ENCODE peak calls at places on chromosomes 2 and 18, in five cellular contexts. One of them, this sample, is unnamed.
A peak's percentile ranks its signal among the peaks of the same experiment; 100 is the strongest.

GRCh38 chr18:22559414-22560282 is 141.9 kb upstream of the CTAGE1 start:
- DNase-seq in esophagus squamous epithelium: no peak
- DNase-seq in PC-9: peak; percentile 56
- DNase-seq in stomach: peak; percentile 57
- DNase-seq in ovary: peak; percentile 79
- DNase-seq in this sample: no peak

GRCh38 chr18:50644807-50645206 is 84.9 kb downstream of the MAPK4 start:
- DNase-seq in esophagus squamous epithelium: no peak
- DNase-seq in PC-9: no peak
- DNase-seq in stomach: no peak
- DNase-seq in ovary: no peak
- DNase-seq in this sample: no peak

GRCh38 chr2:131037398-131038257 is 55.6 kb downstream of the FAM168B start:
- DNase-seq in esophagus squamous epithelium: no peak
- DNase-seq in PC-9: no peak
- DNase-seq in stomach: no peak
- DNase-seq in ovary: no peak
- DNase-seq in this sample: no peak

GRCh38 chr2:1448009-1448408 is 34.7 kb downstream of the TPO start:
- DNase-seq in esophagus squamous epithelium: no peak
- DNase-seq in PC-9: no peak
- DNase-seq in stomach: no peak
- DNase-seq in ovary: no peak
- DNase-seq in this sample: no peak

GRCh38 chr2:170375192-170375591 is 197.2 kb downstream of the MYO3B start:
- DNase-seq in esophagus squamous epithelium: no peak
- DNase-seq in PC-9: peak; percentile 66
- DNase-seq in stomach: no peak
- DNase-seq in ovary: no peak
- DNase-seq in this sample: peak; percentile 90

GRCh38 chr2:120239488-120240287 is 13.0 kb upstream of the RALB start:
- DNase-seq in esophagus squamous epithelium: no peak
- DNase-seq in PC-9: peak; percentile 92
- DNase-seq in stomach: no peak
- DNase-seq in ovary: peak; percentile 54
- DNase-seq in this sample: no peak

GRCh38 chr2:36376319-36376765 is 20.8 kb downstream of the CRIM1 start:
- DNase-seq in esophagus squamous epithelium: no peak
- DNase-seq in PC-9: peak; percentile 29
- DNase-seq in stomach: peak; percentile 84
- DNase-seq in ovary: peak; percentile 78
- DNase-seq in this sample: no peak

GRCh38 chr2:162125138-162125537 is 26.9 kb downstream of the GCG start:
- DNase-seq in esophagus squamous epithelium: no peak
- DNase-seq in PC-9: no peak
- DNase-seq in stomach: no peak
- DNase-seq in ovary: no peak
- DNase-seq in this sample: no peak

GRCh38 chr2:20723543-20723942 is 56.6 kb downstream of the GDF7 start:
- DNase-seq in esophagus squamous epithelium: no peak
- DNase-seq in PC-9: no peak
- DNase-seq in stomach: no peak
- DNase-seq in ovary: no peak
- DNase-seq in this sample: no peak

GRCh38 chr2:203673933-203674332 is 32.5 kb upstream of the CD28 start:
- DNase-seq in esophagus squamous epithelium: no peak
- DNase-seq in PC-9: no peak
- DNase-seq in stomach: no peak
- DNase-seq in ovary: no peak
- DNase-seq in this sample: no peak

GRCh38 chr2:232779935-232780334 is 3.6 kb upstream of the KCNJ13 start:
- DNase-seq in esophagus squamous epithelium: no peak
- DNase-seq in PC-9: no peak
- DNase-seq in stomach: peak; percentile 73
- DNase-seq in ovary: no peak
- DNase-seq in this sample: no peak

GRCh38 chr2:232779465-232779864 is 3.1 kb upstream of the KCNJ13 start:
- DNase-seq in esophagus squamous epithelium: no peak
- DNase-seq in PC-9: no peak
- DNase-seq in stomach: no peak
- DNase-seq in ovary: no peak
- DNase-seq in this sample: no peak

GRCh38 chr2:232777278-232777677 is 913 bp upstream of the KCNJ13 start:
- DNase-seq in esophagus squamous epithelium: no peak
- DNase-seq in PC-9: no peak
- DNase-seq in stomach: no peak
- DNase-seq in ovary: no peak
- DNase-seq in this sample: no peak

GRCh38 chr2:232773815-232774214 is 2.5 kb downstream of the KCNJ13 start:
- DNase-seq in esophagus squamous epithelium: no peak
- DNase-seq in PC-9: no peak
- DNase-seq in stomach: no peak
- DNase-seq in ovary: no peak
- DNase-seq in this sample: no peak

DNA sequence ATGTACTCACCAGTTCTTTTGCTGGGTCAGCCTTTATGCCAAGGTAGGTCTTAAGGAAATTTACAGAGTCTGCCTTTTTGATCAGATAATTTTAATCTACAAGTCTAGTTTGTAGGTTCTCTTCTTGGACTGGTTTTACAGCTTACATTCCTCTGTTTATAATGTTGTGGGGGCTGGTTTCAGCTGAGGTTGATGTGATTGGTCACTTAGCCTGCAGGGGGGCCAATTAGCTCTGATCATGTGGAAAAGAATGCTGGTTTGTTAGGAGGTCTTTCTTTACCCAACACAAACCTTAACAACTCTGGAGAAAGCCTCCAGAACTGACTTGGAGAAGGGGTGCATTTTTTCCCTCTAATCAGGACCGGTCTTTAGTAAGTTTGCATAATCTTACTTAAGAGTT is at the start of gene KCNJ13:
- DNase-seq in esophagus squamous epithelium: no peak
- DNase-seq in PC-9: no peak
- DNase-seq in stomach: no peak
- DNase-seq in ovary: no peak
- DNase-seq in this sample: no peak
- H3K27ac ChIP-seq in esophagus squamous epithelium: no peak within 1 kb of the TSS
- H3K27ac ChIP-seq in PC-9: peak within 1 kb of the TSS; percentile 16
- H3K27ac ChIP-seq in stomach: no peak within 1 kb of the TSS
- H3K27ac ChIP-seq in ovary: no peak within 1 kb of the TSS
- H3K27ac ChIP-seq in this sample: no peak within 1 kb of the TSS

GRCh38 chr2:54673501-54673998 is 49.9 kb upstream of the EML6 start:
- DNase-seq in esophagus squamous epithelium: no peak
- DNase-seq in PC-9: peak; percentile 60
- DNase-seq in stomach: peak; percentile 84
- DNase-seq in ovary: peak; percentile 82
- DNase-seq in this sample: peak; percentile 84

GRCh38 chr2:54671010-54671409 is 52.5 kb upstream of the EML6 start:
- DNase-seq in esophagus squamous epithelium: no peak
- DNase-seq in PC-9: no peak
- DNase-seq in stomach: no peak
- DNase-seq in ovary: no peak
- DNase-seq in this sample: no peak

GRCh38 chr2:54670485-54671009 is 52.9 kb upstream of the EML6 start:
- DNase-seq in esophagus squamous epithelium: no peak
- DNase-seq in PC-9: no peak
- DNase-seq in stomach: no peak
- DNase-seq in ovary: no peak
- DNase-seq in this sample: no peak

GRCh38 chr2:54672587-54673456 is 50.6 kb upstream of the EML6 start:
- DNase-seq in esophagus squamous epithelium: no peak
- DNase-seq in PC-9: peak; percentile 16
- DNase-seq in stomach: no peak
- DNase-seq in ovary: no peak
- DNase-seq in this sample: peak; percentile 34

DNA sequence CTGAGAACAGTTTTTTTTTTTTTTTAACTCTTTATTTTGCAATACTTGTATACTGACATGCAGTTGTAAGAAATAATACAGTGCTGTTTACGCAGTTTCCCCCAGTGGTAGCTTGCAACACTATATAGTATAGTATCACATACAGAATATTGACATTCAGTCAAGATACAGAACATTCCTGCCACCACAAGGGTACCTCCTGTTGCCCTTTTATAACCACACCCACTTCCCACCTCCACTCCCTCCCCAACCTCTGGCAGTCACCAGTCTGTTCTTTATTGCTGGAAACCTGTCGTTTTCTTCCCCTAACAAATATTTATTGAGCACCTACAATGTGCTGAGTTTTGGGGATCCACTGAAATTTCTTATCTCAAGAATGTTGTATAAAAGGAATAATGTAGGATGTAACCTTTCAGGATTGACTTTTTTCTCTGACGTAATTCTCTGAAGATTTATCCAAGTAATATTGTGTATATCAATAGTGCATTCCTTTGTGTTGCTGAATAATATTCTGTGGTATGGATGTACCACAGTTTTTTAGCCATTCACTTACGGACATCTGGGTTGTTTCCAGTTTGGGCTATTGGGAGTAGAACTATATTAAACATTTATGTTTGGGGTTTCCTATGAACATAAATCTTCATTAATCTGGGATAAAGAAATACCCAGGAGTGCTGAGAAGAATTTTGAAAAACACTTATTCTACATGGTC is 51.4 kb upstream of the EML6 start:
- DNase-seq in esophagus squamous epithelium: no peak
- DNase-seq in PC-9: no peak
- DNase-seq in stomach: no peak
- DNase-seq in ovary: no peak
- DNase-seq in this sample: no peak
- H3K4me1 ChIP-seq in esophagus squamous epithelium: peaks cover 35% of the 10 kb centered on the region
- H3K4me1 ChIP-seq in PC-9: peaks cover 31% of the 10 kb centered on the region
- H3K4me1 ChIP-seq in stomach: peaks cover 52% of the 10 kb centered on the region
- H3K4me1 ChIP-seq in ovary: peaks cover 15% of the 10 kb centered on the region
- H3K4me1 ChIP-seq in this sample: peaks cover 19% of the 10 kb centered on the region

GRCh38 chr2:232839680-232840079 is 30.4 kb upstream of the SNORC start:
- DNase-seq in esophagus squamous epithelium: no peak
- DNase-seq in PC-9: no peak
- DNase-seq in stomach: peak; percentile 51
- DNase-seq in ovary: no peak
- DNase-seq in this sample: no peak

GRCh38 chr2:232838406-232838874 is 31.6 kb upstream of the SNORC start:
- DNase-seq in esophagus squamous epithelium: no peak
- DNase-seq in PC-9: peak; percentile 44
- DNase-seq in stomach: no peak
- DNase-seq in ovary: no peak
- DNase-seq in this sample: peak; percentile 4

GRCh38 chr2:232833830-232834229 is 36.2 kb upstream of the SNORC start:
- DNase-seq in esophagus squamous epithelium: no peak
- DNase-seq in PC-9: no peak
- DNase-seq in stomach: no peak
- DNase-seq in ovary: no peak
- DNase-seq in this sample: no peak

GRCh38 chr2:232831496-232831895 is 38.6 kb upstream of the SNORC start:
- DNase-seq in esophagus squamous epithelium: no peak
- DNase-seq in PC-9: no peak
- DNase-seq in stomach: no peak
- DNase-seq in ovary: no peak
- DNase-seq in this sample: no peak

DNA sequence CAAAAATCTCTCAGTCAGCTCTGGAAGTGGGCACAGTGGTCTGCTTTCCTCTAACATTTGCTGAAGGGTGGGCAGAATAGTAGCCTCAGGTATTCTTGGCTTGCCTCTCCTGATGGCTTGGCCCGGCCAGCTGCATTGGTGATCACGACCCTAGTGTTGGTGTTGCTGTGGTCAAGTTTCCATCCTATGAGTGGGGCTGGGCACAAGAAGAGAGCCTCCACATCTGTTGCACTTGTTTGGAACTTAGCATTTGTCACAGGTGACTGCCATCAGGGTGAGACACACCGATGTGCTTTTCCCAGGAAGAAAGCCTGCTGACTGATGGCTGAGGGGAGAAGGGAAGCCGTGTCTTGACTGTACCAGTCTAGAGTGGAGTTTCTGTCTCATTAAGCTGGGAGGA is 33.1 kb upstream of the SNORC start:
- DNase-seq in esophagus squamous epithelium: no peak
- DNase-seq in PC-9: no peak
- DNase-seq in stomach: no peak
- DNase-seq in ovary: no peak
- DNase-seq in this sample: no peak
- H3K27ac ChIP-seq in esophagus squamous epithelium: no peak overlapping the region
- H3K27ac ChIP-seq in PC-9: peak overlapping the region; percentile 45
- H3K27ac ChIP-seq in stomach: no peak overlapping the region
- H3K27ac ChIP-seq in ovary: no peak overlapping the region
- H3K27ac ChIP-seq in this sample: no peak overlapping the region

GRCh38 chr2:101109451-101110140 is 41.6 kb downstream of the TBC1D8 start:
- DNase-seq in esophagus squamous epithelium: no peak
- DNase-seq in PC-9: no peak
- DNase-seq in stomach: no peak
- DNase-seq in ovary: no peak
- DNase-seq in this sample: no peak
- H3K4me1 ChIP-seq in esophagus squamous epithelium: peaks cover 32% of the 10 kb centered on the region
- H3K4me1 ChIP-seq in PC-9: peaks cover 46% of the 10 kb centered on the region
- H3K4me1 ChIP-seq in stomach: peaks cover 70% of the 10 kb centered on the region
- H3K4me1 ChIP-seq in ovary: peaks cover 10% of the 10 kb centered on the region
- H3K4me1 ChIP-seq in this sample: peaks cover 23% of the 10 kb centered on the region

GRCh38 chr2:70541481-70542020 is 12.1 kb downstream of the TGFA start:
- DNase-seq in esophagus squamous epithelium: no peak
- DNase-seq in PC-9: peak; percentile 30
- DNase-seq in stomach: no peak
- DNase-seq in ovary: no peak
- DNase-seq in this sample: peak; percentile 86
- H3K27ac ChIP-seq in esophagus squamous epithelium: peak overlapping the region; percentile 52
- H3K27ac ChIP-seq in PC-9: peak overlapping the region; percentile 71
- H3K27ac ChIP-seq in stomach: no peak overlapping the region
- H3K27ac ChIP-seq in ovary: no peak overlapping the region
- H3K27ac ChIP-seq in this sample: peak overlapping the region; percentile 71

GRCh38 chr2:240566203-240567136 is 1.8 kb upstream of the RNPEPL1 start:
- DNase-seq in esophagus squamous epithelium: peak; percentile 81
- DNase-seq in PC-9: peak; percentile 99
- DNase-seq in stomach: peak; percentile 97
- DNase-seq in ovary: peak; percentile 91
- DNase-seq in this sample: no peak
- H3K4me1 ChIP-seq in esophagus squamous epithelium: peaks cover 56% of the 10 kb centered on the region
- H3K4me1 ChIP-seq in PC-9: peaks cover 71% of the 10 kb centered on the region
- H3K4me1 ChIP-seq in stomach: peaks cover 87% of the 10 kb centered on the region
- H3K4me1 ChIP-seq in ovary: peaks cover 17% of the 10 kb centered on the region
- H3K4me1 ChIP-seq in this sample: peaks cover 14% of the 10 kb centered on the region

GRCh38 chr2:227415538-227416424 is 28.0 kb upstream of the SCYGR1 start:
- DNase-seq in esophagus squamous epithelium: no peak
- DNase-seq in PC-9: peak; percentile 34
- DNase-seq in stomach: no peak
- DNase-seq in ovary: no peak
- DNase-seq in this sample: peak; percentile 81
- H3K27ac ChIP-seq in esophagus squamous epithelium: peak overlapping the region; percentile 33
- H3K27ac ChIP-seq in PC-9: peak overlapping the region; percentile 71
- H3K27ac ChIP-seq in stomach: peak overlapping the region; percentile 6
- H3K27ac ChIP-seq in ovary: peak overlapping the region; percentile 36
- H3K27ac ChIP-seq in this sample: peak overlapping the region; percentile 72